ENCODE peak calls at places on chromosome 11, in four cellular contexts. O is MM.1S, W is colonic mucosa, I is SJSA1. R is an unnamed sample.

GRCh38 chr11:92527467-92527866 is 302.8 kb downstream of the FAT3 start:
- DNase-seq in O (no peak), W (no peak), I (no peak), R (no peak)

GRCh38 chr11:10326080-10326964 is 21.4 kb downstream of the ADM start:
- DNase-seq in O (no peak), W (peak), I (no peak), R (peak)

GRCh38 chr11:44957051-44957515 is 6.4 kb upstream of the TP53I11 start:
- DNase-seq in O (no peak), W (no peak), I (no peak), R (no peak)

GRCh38 chr11:26286472-26287066 is 45.4 kb upstream of the ANO3 start:
- DNase-seq in O (no peak), W (no peak), I (no peak), R (no peak)

GRCh38 chr11:75476716-75477613 is 44.0 kb upstream of the KLHL35 start:
- DNase-seq in O (no peak), W (no peak), I (no peak), R (no peak)

GRCh38 chr11:58592760-58593472 is 14.1 kb downstream of the ZFP91 start:
- DNase-seq in O (peak), W (peak), I (no peak), R (no peak)

GRCh38 chr11:27040302-27041115 is at the start of gene BBOX1:
- DNase-seq in O (no peak), W (no peak), I (no peak), R (peak)

GRCh38 chr11:48107188-48107704 is 109.4 kb upstream of the OR4B1 start:
- DNase-seq in O (peak), W (no peak), I (no peak), R (peak)

GRCh38 chr11:47361419-47361818 is 8.9 kb upstream of the MYBPC3 start:
- DNase-seq in O (no peak), W (no peak), I (no peak), R (peak)

GRCh38 chr11:133399855-133400625 is 132.3 kb downstream of the OPCML start:
- DNase-seq in O (no peak), W (no peak), I (no peak), R (no peak)

GRCh38 chr11:87030458-87031054 is 7.2 kb upstream of the TMEM135 start:
- DNase-seq in O (no peak), W (no peak), I (no peak), R (peak)

GRCh38 chr11:113736323-113736722 is 30.2 kb upstream of the TMPRSS5 start:
- DNase-seq in O (no peak), W (no peak), I (no peak), R (no peak)

GRCh38 chr11:2085251-2086066 is 53.7 kb downstream of the IGF2 start:
- DNase-seq in O (no peak), W (no peak), I (peak), R (no peak)

GRCh38 chr11:69497221-69497787 is 15.8 kb downstream of the LINC01488 start:
- DNase-seq in O (no peak), W (no peak), I (peak), R (peak)

GRCh38 chr11:31913985-31914384 is 102.9 kb upstream of the PAX6 start:
- DNase-seq in O (peak), W (no peak), I (no peak), R (no peak)

GRCh38 chr11:46529086-46529905 is 64.5 kb downstream of the AMBRA1 start:
- DNase-seq in O (peak), W (peak), I (peak), R (peak)

GRCh38 chr11:90243534-90243933 is 20.7 kb upstream of the CHORDC1 start:
- DNase-seq in O (no peak), W (no peak), I (no peak), R (no peak)

GRCh38 chr11:97894978-97895377 is 1125.8 kb upstream of the CNTN5 start:
- DNase-seq in O (no peak), W (no peak), I (no peak), R (no peak)

GRCh38 chr11:128555606-128556005 is 31.8 kb downstream of the ETS1 start:
- DNase-seq in O (no peak), W (no peak), I (no peak), R (no peak)

GRCh38 chr11:130131957-130132850 is 27.4 kb upstream of the ST14 start:
- DNase-seq in O (peak), W (peak), I (no peak), R (peak)

GRCh38 chr11:62588966-62589637 is 2.2 kb downstream of the TUT1 start:
- DNase-seq in O (no peak), W (no peak), I (no peak), R (peak)

GRCh38 chr11:33869511-33870422 is 22.1 kb downstream of the LMO2 start:
- DNase-seq in O (peak), W (peak), I (no peak), R (peak)

GRCh38 chr11:34150494-34151151 is 45.2 kb downstream of the NAT10 start:
- DNase-seq in O (no peak), W (no peak), I (no peak), R (no peak)

GRCh38 chr11:45500457-45500856 is 165.0 kb downstream of the CHST1 start:
- DNase-seq in O (no peak), W (no peak), I (peak), R (no peak)

GRCh38 chr11:28089378-28089777 is 18.6 kb downstream of the KIF18A start:
- DNase-seq in O (no peak), W (no peak), I (no peak), R (no peak)

GRCh38 chr11:28086569-28086968 is 21.4 kb downstream of the KIF18A start:
- DNase-seq in O (no peak), W (no peak), I (no peak), R (no peak)

GRCh38 chr11:28092786-28093185 is 15.2 kb downstream of the KIF18A start:
- DNase-seq in O (no peak), W (no peak), I (no peak), R (no peak)

GRCh38 chr11:28090052-28090749 is 17.8 kb downstream of the KIF18A start:
- DNase-seq in O (no peak), W (no peak), I (no peak), R (no peak)
- H3K27ac ChIP-seq in O (no peak), W (no peak), I (no peak), R (no peak)

DNA sequence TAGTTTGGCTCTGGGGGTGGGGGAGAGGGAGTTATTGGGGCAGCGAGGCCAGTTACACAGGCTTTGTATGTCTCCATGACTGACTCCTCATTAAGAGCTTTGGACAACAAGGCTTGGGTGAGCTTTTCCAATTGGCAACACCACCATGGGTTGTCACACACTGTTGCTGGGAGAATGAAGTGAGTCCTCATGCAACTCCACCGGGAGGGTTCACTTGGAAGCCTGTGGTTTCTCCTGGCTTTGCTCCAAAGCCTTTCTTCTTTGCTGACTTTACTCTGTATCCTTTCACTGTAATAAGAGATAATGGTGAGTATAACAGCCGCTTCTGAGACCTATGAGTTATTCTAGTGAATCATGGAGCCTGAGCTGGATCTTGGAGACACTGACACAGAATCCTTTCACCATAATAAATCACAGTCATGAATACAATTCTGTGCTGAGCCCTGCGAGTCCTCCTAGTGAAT is 24.9 kb downstream of the EIF3F start:
- DNase-seq in O (no peak), W (peak), I (peak), R (no peak)
- H3K27ac ChIP-seq in O (no peak), W (no peak), I (no peak), R (no peak)

DNA sequence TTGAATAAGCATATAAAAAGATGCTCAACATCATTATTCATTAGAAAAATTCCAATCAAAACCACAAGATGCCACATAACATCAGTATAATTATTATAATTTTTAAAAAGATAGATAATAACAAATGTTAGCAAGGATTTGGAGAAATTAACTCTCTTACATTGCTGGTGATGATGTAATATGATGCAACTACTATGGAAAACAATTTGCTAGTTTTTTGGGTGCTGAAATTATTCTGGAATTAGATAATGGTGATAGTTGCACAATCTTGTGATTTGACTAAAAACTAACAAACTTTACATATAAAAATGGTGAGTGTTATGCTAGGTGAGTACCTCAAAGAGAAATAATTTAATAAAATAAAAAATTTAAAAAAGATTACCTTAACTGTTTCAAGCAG is 412.2 kb downstream of the LRRC4C start:
- DNase-seq in O (no peak), W (no peak), I (no peak), R (peak)
- H3K27ac ChIP-seq in O (no peak), W (no peak), I (no peak), R (no peak)

GRCh38 chr11:280762-281485 is 2.7 kb downstream of the NLRP6 start:
- DNase-seq in O (no peak), W (no peak), I (no peak), R (no peak)
- H3K27ac ChIP-seq in O (no peak), W (no peak), I (no peak), R (no peak)

GRCh38 chr11:11587122-11587521 is 34.7 kb downstream of the GALNT18 start:
- DNase-seq in O (no peak), W (no peak), I (peak), R (no peak)

GRCh38 chr11:11583801-11584445 is 37.9 kb downstream of the GALNT18 start:
- DNase-seq in O (no peak), W (no peak), I (peak), R (no peak)

GRCh38 chr11:11586465-11586864 is 35.3 kb downstream of the GALNT18 start:
- DNase-seq in O (no peak), W (no peak), I (peak), R (no peak)

GRCh38 chr11:11584446-11584810 is 37.4 kb downstream of the GALNT18 start:
- DNase-seq in O (no peak), W (no peak), I (peak), R (no peak)

DNA sequence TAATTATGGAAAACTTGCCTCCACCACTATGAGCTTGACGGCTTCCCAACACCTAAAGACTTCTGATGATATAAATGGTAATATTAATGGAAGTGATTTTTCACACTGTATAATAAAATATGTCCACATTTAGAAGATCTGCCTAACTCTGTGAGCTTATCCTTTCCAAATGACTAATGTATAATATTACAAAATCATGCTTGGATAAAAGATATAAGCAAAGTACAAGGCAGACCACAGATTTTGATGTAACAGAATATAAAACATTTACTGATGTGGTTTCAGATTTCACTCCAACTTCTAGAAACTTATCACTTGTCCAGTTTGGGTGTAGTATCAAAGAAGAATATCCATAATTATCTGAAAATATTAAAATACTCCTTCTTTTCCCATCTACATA is 36.9 kb downstream of the GALNT18 start:
- DNase-seq in O (no peak), W (no peak), I (no peak), R (no peak)
- H3K27ac ChIP-seq in O (no peak), W (no peak), I (peak), R (no peak)

GRCh38 chr11:83625336-83625735 is 339.2 kb upstream of the CCDC90B start:
- DNase-seq in O (no peak), W (no peak), I (no peak), R (no peak)

GRCh38 chr11:83628622-83629347 is 342.6 kb upstream of the CCDC90B start:
- DNase-seq in O (no peak), W (no peak), I (no peak), R (no peak)

GRCh38 chr11:83629775-83630174 is 343.6 kb upstream of the CCDC90B start:
- DNase-seq in O (no peak), W (no peak), I (no peak), R (no peak)
- H3K27ac ChIP-seq in O (no peak), W (no peak), I (no peak), R (no peak)

GRCh38 chr11:35618497-35619029 is 303 bp downstream of the FJX1 start:
- DNase-seq in O (peak), W (peak), I (peak), R (peak)
- H3K27ac ChIP-seq in O (no peak), W (peak), I (peak), R (peak)